ENCODE peak calls at places on chromosomes 2 and 18, in nine cellular contexts. One of them, this sample, is unnamed.

GRCh38 chr18:63421514-63421913 is 762 bp downstream of the VPS4B start:
- DNase-seq in activated CD8-positive, alpha-beta T cell treated with anti-CD3 and anti-CD28 coated beads for 36 hours: no peak
- DNase-seq in DND-41: no peak
- DNase-seq in AG09319: no peak
- DNase-seq in vagina: no peak
- DNase-seq in WTC11: no peak
- DNase-seq in lower lobe of right lung: no peak
- DNase-seq in pancreas: no peak
- DNase-seq in H9: no peak
- DNase-seq in this sample: no peak

GRCh38 chr2:60804473-60804872 is 48.4 kb downstream of the PAPOLG start:
- DNase-seq in WTC11: no peak
- DNase-seq in pancreas: no peak
- DNase-seq in lower lobe of right lung: no peak
- DNase-seq in DND-41: no peak
- DNase-seq in vagina: peak; percentile 62
- DNase-seq in H9: no peak
- DNase-seq in AG09319: no peak
- DNase-seq in activated CD8-positive, alpha-beta T cell treated with anti-CD3 and anti-CD28 coated beads for 36 hours: no peak
- DNase-seq in this sample: no peak

GRCh38 chr2:234795974-234796690 is 155.7 kb upstream of the SH3BP4 start:
- DNase-seq in pancreas: no peak
- DNase-seq in activated CD8-positive, alpha-beta T cell treated with anti-CD3 and anti-CD28 coated beads for 36 hours: no peak
- DNase-seq in WTC11: no peak
- DNase-seq in lower lobe of right lung: no peak
- DNase-seq in H9: no peak
- DNase-seq in DND-41: no peak
- DNase-seq in AG09319: no peak
- DNase-seq in vagina: no peak
- DNase-seq in this sample: no peak

GRCh38 chr2:172086349-172087190 is 1.3 kb downstream of the DLX1 start:
- DNase-seq in WTC11: peak; percentile 73
- DNase-seq in H9: peak; percentile 85
- DNase-seq in AG09319: no peak
- DNase-seq in DND-41: no peak
- DNase-seq in vagina: peak; percentile 76
- DNase-seq in activated CD8-positive, alpha-beta T cell treated with anti-CD3 and anti-CD28 coated beads for 36 hours: peak; percentile 76
- DNase-seq in lower lobe of right lung: no peak
- DNase-seq in pancreas: no peak
- DNase-seq in this sample: no peak

GRCh38 chr2:150126839-150127238 is 360.6 kb downstream of the RND3 start:
- DNase-seq in lower lobe of right lung: no peak
- DNase-seq in vagina: no peak
- DNase-seq in H9: no peak
- DNase-seq in activated CD8-positive, alpha-beta T cell treated with anti-CD3 and anti-CD28 coated beads for 36 hours: no peak
- DNase-seq in AG09319: no peak
- DNase-seq in pancreas: no peak
- DNase-seq in WTC11: no peak
- DNase-seq in DND-41: no peak
- DNase-seq in this sample: no peak

GRCh38 chr2:120736955-120737801 is 1.5 kb downstream of the GLI2 start:
- DNase-seq in H9: peak; percentile 72
- DNase-seq in activated CD8-positive, alpha-beta T cell treated with anti-CD3 and anti-CD28 coated beads for 36 hours: no peak
- DNase-seq in WTC11: peak; percentile 73
- DNase-seq in vagina: peak; percentile 86
- DNase-seq in DND-41: no peak
- DNase-seq in pancreas: no peak
- DNase-seq in AG09319: peak; percentile 80
- DNase-seq in lower lobe of right lung: no peak
- DNase-seq in this sample: no peak

GRCh38 chr2:231977430-231977829 is 15.9 kb downstream of the DIS3L2 start:
- DNase-seq in lower lobe of right lung: no peak
- DNase-seq in DND-41: no peak
- DNase-seq in pancreas: no peak
- DNase-seq in AG09319: no peak
- DNase-seq in activated CD8-positive, alpha-beta T cell treated with anti-CD3 and anti-CD28 coated beads for 36 hours: no peak
- DNase-seq in WTC11: no peak
- DNase-seq in H9: no peak
- DNase-seq in vagina: no peak
- DNase-seq in this sample: no peak

GRCh38 chr18:48799724-48800315 is 150.9 kb downstream of the SMAD7 start:
- DNase-seq in pancreas: no peak
- DNase-seq in activated CD8-positive, alpha-beta T cell treated with anti-CD3 and anti-CD28 coated beads for 36 hours: no peak
- DNase-seq in WTC11: peak; percentile 3
- DNase-seq in AG09319: no peak
- DNase-seq in H9: peak; percentile 11
- DNase-seq in vagina: no peak
- DNase-seq in lower lobe of right lung: no peak
- DNase-seq in DND-41: no peak
- DNase-seq in this sample: peak; percentile 36

GRCh38 chr18:57063601-57064000 is 83.3 kb upstream of the BOD1L2 start:
- DNase-seq in vagina: no peak
- DNase-seq in activated CD8-positive, alpha-beta T cell treated with anti-CD3 and anti-CD28 coated beads for 36 hours: no peak
- DNase-seq in DND-41: no peak
- DNase-seq in WTC11: no peak
- DNase-seq in H9: no peak
- DNase-seq in AG09319: no peak
- DNase-seq in pancreas: no peak
- DNase-seq in lower lobe of right lung: no peak
- DNase-seq in this sample: no peak

GRCh38 chr2:63755980-63756379 is 85.7 kb upstream of the UGP2 start:
- DNase-seq in AG09319: no peak
- DNase-seq in lower lobe of right lung: no peak
- DNase-seq in DND-41: no peak
- DNase-seq in H9: no peak
- DNase-seq in pancreas: no peak
- DNase-seq in WTC11: no peak
- DNase-seq in vagina: no peak
- DNase-seq in activated CD8-positive, alpha-beta T cell treated with anti-CD3 and anti-CD28 coated beads for 36 hours: no peak
- DNase-seq in this sample: no peak

GRCh38 chr2:42359894-42360483 is 1.0 kb downstream of the COX7A2L start:
- DNase-seq in AG09319: no peak
- DNase-seq in WTC11: no peak
- DNase-seq in vagina: peak; percentile 72
- DNase-seq in activated CD8-positive, alpha-beta T cell treated with anti-CD3 and anti-CD28 coated beads for 36 hours: peak; percentile 40
- DNase-seq in lower lobe of right lung: no peak
- DNase-seq in pancreas: no peak
- DNase-seq in H9: no peak
- DNase-seq in DND-41: peak; percentile 35
- DNase-seq in this sample: no peak

GRCh38 chr2:233121856-233122255 is 61.7 kb downstream of the INPP5D start:
- DNase-seq in activated CD8-positive, alpha-beta T cell treated with anti-CD3 and anti-CD28 coated beads for 36 hours: no peak
- DNase-seq in H9: no peak
- DNase-seq in WTC11: no peak
- DNase-seq in lower lobe of right lung: no peak
- DNase-seq in pancreas: no peak
- DNase-seq in vagina: no peak
- DNase-seq in DND-41: no peak
- DNase-seq in AG09319: no peak
- DNase-seq in this sample: peak; percentile 49

GRCh38 chr2:118675531-118675930 is 171.9 kb downstream of the EN1 start:
- DNase-seq in pancreas: no peak
- DNase-seq in vagina: no peak
- DNase-seq in AG09319: no peak
- DNase-seq in DND-41: no peak
- DNase-seq in lower lobe of right lung: no peak
- DNase-seq in activated CD8-positive, alpha-beta T cell treated with anti-CD3 and anti-CD28 coated beads for 36 hours: no peak
- DNase-seq in WTC11: no peak
- DNase-seq in H9: no peak
- DNase-seq in this sample: no peak

GRCh38 chr2:197889041-197889440 is 84.6 kb downstream of the PLCL1 start:
- DNase-seq in lower lobe of right lung: no peak
- DNase-seq in vagina: no peak
- DNase-seq in DND-41: no peak
- DNase-seq in pancreas: no peak
- DNase-seq in activated CD8-positive, alpha-beta T cell treated with anti-CD3 and anti-CD28 coated beads for 36 hours: peak; percentile 51
- DNase-seq in H9: no peak
- DNase-seq in AG09319: no peak
- DNase-seq in WTC11: no peak
- DNase-seq in this sample: no peak

GRCh38 chr2:144524190-144524957 is 4.5 kb upstream of the ZEB2 start:
- DNase-seq in activated CD8-positive, alpha-beta T cell treated with anti-CD3 and anti-CD28 coated beads for 36 hours: peak; percentile 41
- DNase-seq in lower lobe of right lung: peak; percentile 65
- DNase-seq in vagina: no peak
- DNase-seq in DND-41: peak; percentile 62
- DNase-seq in AG09319: no peak
- DNase-seq in H9: peak; percentile 90
- DNase-seq in pancreas: no peak
- DNase-seq in WTC11: peak; percentile 80
- DNase-seq in this sample: no peak

GRCh38 chr2:147331790-147332419 is 512.9 kb upstream of the ACVR2A start:
- DNase-seq in lower lobe of right lung: no peak
- DNase-seq in DND-41: peak; percentile 44
- DNase-seq in H9: peak; percentile 36
- DNase-seq in activated CD8-positive, alpha-beta T cell treated with anti-CD3 and anti-CD28 coated beads for 36 hours: peak; percentile 50
- DNase-seq in pancreas: no peak
- DNase-seq in vagina: no peak
- DNase-seq in AG09319: peak; percentile 10
- DNase-seq in WTC11: peak; percentile 45
- DNase-seq in this sample: no peak

GRCh38 chr2:225735844-225736243 is 336.3 kb downstream of the NYAP2 start:
- DNase-seq in vagina: no peak
- DNase-seq in AG09319: peak; percentile 54
- DNase-seq in WTC11: no peak
- DNase-seq in DND-41: no peak
- DNase-seq in lower lobe of right lung: no peak
- DNase-seq in H9: no peak
- DNase-seq in activated CD8-positive, alpha-beta T cell treated with anti-CD3 and anti-CD28 coated beads for 36 hours: no peak
- DNase-seq in pancreas: no peak
- DNase-seq in this sample: no peak

GRCh38 chr2:119148082-119148715 is 10.4 kb downstream of the C1QL2 start:
- DNase-seq in H9: no peak
- DNase-seq in AG09319: no peak
- DNase-seq in lower lobe of right lung: no peak
- DNase-seq in activated CD8-positive, alpha-beta T cell treated with anti-CD3 and anti-CD28 coated beads for 36 hours: no peak
- DNase-seq in vagina: no peak
- DNase-seq in pancreas: no peak
- DNase-seq in WTC11: no peak
- DNase-seq in DND-41: no peak
- DNase-seq in this sample: no peak

GRCh38 chr2:23148342-23148741 is 236.6 kb upstream of the KLHL29 start:
- DNase-seq in pancreas: no peak
- DNase-seq in activated CD8-positive, alpha-beta T cell treated with anti-CD3 and anti-CD28 coated beads for 36 hours: no peak
- DNase-seq in vagina: peak; percentile 49
- DNase-seq in lower lobe of right lung: no peak
- DNase-seq in DND-41: no peak
- DNase-seq in WTC11: no peak
- DNase-seq in AG09319: no peak
- DNase-seq in H9: no peak
- DNase-seq in this sample: no peak

GRCh38 chr2:108324531-108325256 is 36.0 kb downstream of the SULT1C2 start:
- DNase-seq in lower lobe of right lung: no peak
- DNase-seq in activated CD8-positive, alpha-beta T cell treated with anti-CD3 and anti-CD28 coated beads for 36 hours: no peak
- DNase-seq in WTC11: no peak
- DNase-seq in H9: no peak
- DNase-seq in AG09319: no peak
- DNase-seq in vagina: no peak
- DNase-seq in pancreas: no peak
- DNase-seq in DND-41: no peak
- DNase-seq in this sample: no peak

GRCh38 chr2:54052825-54053718 is 62.3 kb upstream of the ACYP2 start:
- DNase-seq in WTC11: no peak
- DNase-seq in H9: no peak
- DNase-seq in DND-41: no peak
- DNase-seq in activated CD8-positive, alpha-beta T cell treated with anti-CD3 and anti-CD28 coated beads for 36 hours: no peak
- DNase-seq in vagina: no peak
- DNase-seq in AG09319: no peak
- DNase-seq in pancreas: no peak
- DNase-seq in lower lobe of right lung: no peak
- DNase-seq in this sample: no peak
- TF ChIP-seq CTCF in WTC11: no peak
- TF ChIP-seq CTCF in H9: peak; percentile 62
- TF ChIP-seq CTCF in DND-41: peak; percentile 13
- TF ChIP-seq CTCF in activated CD8-positive, alpha-beta T cell treated with anti-CD3 and anti-CD28 coated beads for 36 hours: no peak
- TF ChIP-seq CTCF in vagina: no peak
- TF ChIP-seq CTCF in AG09319: no peak
- TF ChIP-seq CTCF in pancreas: no peak
- TF ChIP-seq CTCF in lower lobe of right lung: no peak
- TF ChIP-seq CTCF in this sample: no peak

GRCh38 chr2:229350928-229351327 is 79.8 kb upstream of the PID1 start:
- DNase-seq in pancreas: no peak
- DNase-seq in AG09319: no peak
- DNase-seq in activated CD8-positive, alpha-beta T cell treated with anti-CD3 and anti-CD28 coated beads for 36 hours: no peak
- DNase-seq in DND-41: no peak
- DNase-seq in WTC11: no peak
- DNase-seq in lower lobe of right lung: no peak
- DNase-seq in H9: no peak
- DNase-seq in vagina: no peak
- DNase-seq in this sample: no peak
- TF ChIP-seq CTCF in pancreas: no peak
- TF ChIP-seq CTCF in AG09319: no peak
- TF ChIP-seq CTCF in activated CD8-positive, alpha-beta T cell treated with anti-CD3 and anti-CD28 coated beads for 36 hours: no peak
- TF ChIP-seq CTCF in DND-41: no peak
- TF ChIP-seq CTCF in WTC11: no peak
- TF ChIP-seq CTCF in lower lobe of right lung: peak; percentile 23
- TF ChIP-seq CTCF in H9: no peak
- TF ChIP-seq CTCF in vagina: no peak
- TF ChIP-seq CTCF in this sample: no peak

DNA sequence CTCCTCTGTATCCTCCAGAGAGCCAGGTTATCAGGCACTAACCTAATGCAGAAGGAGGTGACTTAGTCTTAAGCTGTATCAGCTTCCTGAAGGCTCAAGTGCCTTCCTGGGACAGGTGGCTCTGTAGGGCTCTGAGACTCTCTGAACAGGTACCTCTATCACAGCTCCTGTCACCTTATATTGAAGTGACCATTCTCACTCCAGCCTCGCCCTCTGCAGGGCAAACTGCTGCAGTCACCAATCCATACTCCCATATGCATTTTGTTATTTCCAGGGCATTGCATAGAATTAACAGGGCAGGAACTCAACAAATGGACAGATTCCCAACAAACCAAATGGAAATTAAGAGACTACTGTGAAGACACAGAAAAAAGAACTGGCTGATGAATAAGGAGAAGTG is 203.0 kb upstream of the REV1 start:
- DNase-seq in vagina: no peak
- DNase-seq in AG09319: no peak
- DNase-seq in pancreas: no peak
- DNase-seq in lower lobe of right lung: no peak
- DNase-seq in DND-41: no peak
- DNase-seq in activated CD8-positive, alpha-beta T cell treated with anti-CD3 and anti-CD28 coated beads for 36 hours: no peak
- DNase-seq in H9: peak; percentile 39
- DNase-seq in WTC11: peak; percentile 16
- DNase-seq in this sample: no peak
- TF ChIP-seq CTCF in vagina: no peak
- TF ChIP-seq CTCF in AG09319: no peak
- TF ChIP-seq CTCF in pancreas: no peak
- TF ChIP-seq CTCF in lower lobe of right lung: no peak
- TF ChIP-seq CTCF in DND-41: no peak
- TF ChIP-seq CTCF in activated CD8-positive, alpha-beta T cell treated with anti-CD3 and anti-CD28 coated beads for 36 hours: no peak
- TF ChIP-seq CTCF in H9: peak; percentile 56
- TF ChIP-seq CTCF in WTC11: no peak
- TF ChIP-seq CTCF in this sample: peak; percentile 30

GRCh38 chr2:104033399-104033798 is 820.5 kb upstream of the POU3F3 start:
- DNase-seq in WTC11: no peak
- DNase-seq in H9: no peak
- DNase-seq in pancreas: no peak
- DNase-seq in lower lobe of right lung: no peak
- DNase-seq in vagina: no peak
- DNase-seq in AG09319: no peak
- DNase-seq in DND-41: no peak
- DNase-seq in activated CD8-positive, alpha-beta T cell treated with anti-CD3 and anti-CD28 coated beads for 36 hours: peak; percentile 1
- DNase-seq in this sample: no peak
- TF ChIP-seq CTCF in WTC11: peak; percentile 55
- TF ChIP-seq CTCF in H9: peak; percentile 68
- TF ChIP-seq CTCF in pancreas: no peak
- TF ChIP-seq CTCF in lower lobe of right lung: peak; percentile 34
- TF ChIP-seq CTCF in vagina: no peak
- TF ChIP-seq CTCF in AG09319: no peak
- TF ChIP-seq CTCF in DND-41: peak; percentile 38
- TF ChIP-seq CTCF in activated CD8-positive, alpha-beta T cell treated with anti-CD3 and anti-CD28 coated beads for 36 hours: no peak
- TF ChIP-seq CTCF in this sample: peak; percentile 78

This sample was measured in chondrocyte.